ENCODE peak calls at places on chromosomes 5 and 9, in seven cellular contexts. L is epithelial cell of esophagus; D is stimulated activated CD8-positive, alpha-beta memory T cell treated with anti-CD3 and anti-CD28 coated beads, Interleukin-15, amount 100 ng/mL, for 4 hours; I is HuH-7; C is RWPE1; N is activated naive CD8-positive, alpha-beta T cell treated with anti-CD3 and anti-CD28 coated beads, Interleukin-2, amount 50 U/mL, for 24 hours; T is T1000. R is an unnamed sample.

GRCh38 chr5:92505145-92505544 is 1075.9 kb downstream of the NR2F1-AS1 start:
- DNase-seq in D (no peak), T (no peak), I (no peak), L (peak), N (no peak), C (no peak), R (peak)

GRCh38 chr5:150038547-150038946 is 38.0 kb downstream of the HMGXB3 start:
- DNase-seq in I (no peak), C (no peak), L (no peak), T (no peak), N (no peak), D (no peak), R (no peak)

GRCh38 chr5:160312139-160312959 is at the start of gene CCNJL:
- DNase-seq in T (peak), I (peak), N (peak), D (no peak), C (peak), L (peak), R (peak)

GRCh38 chr9:114515528-114515927 is 10.3 kb upstream of the WHRN start:
- DNase-seq in C (no peak), N (no peak), L (no peak), T (no peak), I (no peak), D (no peak), R (no peak)

GRCh38 chr5:66440202-66440680 is 156.0 kb upstream of the MAST4 start:
- DNase-seq in N (peak), I (no peak), D (no peak), C (no peak), L (peak), T (no peak), R (no peak)

GRCh38 chr5:174729075-174729680 is 4.8 kb downstream of the MSX2 start:
- DNase-seq in N (no peak), L (no peak), I (no peak), T (no peak), D (no peak), C (no peak), R (no peak)

GRCh38 chr5:79846198-79846521 is 144.9 kb downstream of the MTX3 start:
- DNase-seq in N (no peak), L (no peak), C (no peak), T (no peak), D (no peak), I (no peak), R (no peak)

GRCh38 chr5:106376522-106376921 is 1294.2 kb downstream of the EFNA5 start:
- DNase-seq in D (no peak), N (no peak), T (no peak), I (no peak), L (peak), C (no peak), R (peak)

GRCh38 chr5:164763211-164763610 is 1257.8 kb downstream of the MAT2B start:
- DNase-seq in N (no peak), I (no peak), T (no peak), D (no peak), C (no peak), L (no peak), R (no peak)